ENCODE peak calls at places on chromosome 19, in eight cellular contexts. U, G, F, B, M, J, O and V are unnamed samples.

GRCh38 chr19:13834308-13834790 is 39.1 kb downstream of the ZSWIM4 start:
- DNase-seq in G (no peak), B (no peak), J (no peak), F (no peak), U (no peak), O (no peak), M (no peak), V (no peak)

GRCh38 chr19:50020481-50020880 is 4.7 kb downstream of the VRK3 start:
- DNase-seq in U (no peak), F (no peak), J (no peak), G (no peak), O (no peak), M (no peak), B (no peak), V (no peak)

GRCh38 chr19:43636121-43636683 is 3.4 kb downstream of the CADM4 start:
- DNase-seq in F (no peak), G (peak), M (no peak), B (peak), O (no peak), J (no peak), U (peak), V (no peak)

GRCh38 chr19:46373573-46374359 is 26.9 kb downstream of the PPP5C start:
- DNase-seq in B (peak), G (peak), J (peak), U (no peak), O (peak), F (no peak), M (no peak), V (peak)

GRCh38 chr19:49546825-49547565 is 19.2 kb downstream of the RCN3 start:
- DNase-seq in B (peak), J (peak), M (peak), F (peak), O (peak), U (peak), G (peak), V (peak)

GRCh38 chr19:1068111-1069001 is 1.4 kb downstream of the ARHGAP45 start:
- DNase-seq in G (peak), J (no peak), F (no peak), M (peak), O (peak), U (no peak), B (no peak), V (no peak)

GRCh38 chr19:31554360-31554759 is 205.1 kb upstream of the TSHZ3 start:
- DNase-seq in O (peak), B (no peak), F (no peak), M (no peak), U (no peak), J (no peak), G (no peak), V (no peak)

GRCh38 chr19:8697671-8698432 is 743 bp downstream of the ACTL9 start:
- DNase-seq in F (no peak), G (no peak), B (peak), U (no peak), J (peak), M (no peak), O (no peak), V (no peak)

GRCh38 chr19:19238126-19238894 is 26.6 kb downstream of the NCAN start:
- DNase-seq in U (no peak), G (no peak), B (no peak), F (no peak), O (no peak), M (no peak), J (no peak), V (no peak)

GRCh38 chr19:43743059-43743458 is 11.7 kb downstream of the SMG9 start:
- DNase-seq in J (no peak), M (no peak), G (no peak), U (no peak), F (no peak), B (no peak), O (no peak), V (no peak)

GRCh38 chr19:31355330-31356289 is 6.4 kb upstream of the TSHZ3 start:
- DNase-seq in M (no peak), G (no peak), J (peak), B (peak), O (no peak), F (no peak), U (no peak), V (no peak)

GRCh38 chr19:12194827-12195500 is 32.1 kb downstream of the ZNF136 start:
- DNase-seq in F (no peak), M (peak), B (no peak), U (peak), G (peak), O (peak), J (no peak), V (no peak)

GRCh38 chr19:45446295-45446694 is 21.5 kb upstream of the FOSB start:
- DNase-seq in G (no peak), F (peak), M (no peak), U (no peak), J (no peak), B (peak), O (no peak), V (no peak)

GRCh38 chr19:31730270-31730669 is 381.0 kb upstream of the TSHZ3 start:
- DNase-seq in B (no peak), U (no peak), F (no peak), G (no peak), O (no peak), J (no peak), M (no peak), V (no peak)

GRCh38 chr19:47305309-47305751 is 4.3 kb upstream of the C5AR1 start:
- DNase-seq in F (peak), G (peak), O (peak), U (no peak), M (peak), B (peak), J (peak), V (peak)

GRCh38 chr19:6362351-6362801 is 1.0 kb downstream of the CLPP start:
- DNase-seq in M (peak), F (no peak), G (no peak), J (no peak), U (no peak), O (no peak), B (no peak), V (no peak)

GRCh38 chr19:49497790-49498106 is 1.5 kb downstream of the RPS11 start:
- DNase-seq in G (no peak), J (no peak), F (no peak), B (no peak), U (no peak), M (peak), O (no peak), V (no peak)

GRCh38 chr19:35978832-35979365 is 16.1 kb upstream of the SDHAF1 start:
- DNase-seq in G (no peak), U (no peak), O (no peak), M (no peak), J (no peak), B (no peak), F (no peak), V (no peak)

GRCh38 chr19:42091300-42092266 is 15.6 kb downstream of the ZNF574 start:
- DNase-seq in U (no peak), O (no peak), J (no peak), F (no peak), G (no peak), B (no peak), M (no peak), V (no peak)

GRCh38 chr19:34960103-34960805 is 3.8 kb downstream of the ZNF792 start:
- DNase-seq in B (no peak), G (no peak), F (no peak), U (no peak), O (no peak), M (no peak), J (no peak), V (no peak)

GRCh38 chr19:19081642-19082151 is 17.9 kb downstream of the SLC25A42 start:
- DNase-seq in F (no peak), O (no peak), J (peak), G (no peak), M (no peak), U (no peak), B (no peak), V (no peak)

GRCh38 chr19:51681286-51681956 is 11.7 kb upstream of the SPACA6 start:
- DNase-seq in J (peak), F (no peak), B (no peak), U (no peak), G (no peak), O (no peak), M (no peak), V (no peak)

GRCh38 chr19:4987692-4988370 is 18.9 kb downstream of the KDM4B start:
- DNase-seq in O (no peak), J (no peak), M (no peak), G (no peak), F (no peak), B (no peak), U (no peak), V (no peak)

GRCh38 chr19:29404951-29405727 is 120.7 kb upstream of the VSTM2B start:
- DNase-seq in G (peak), O (peak), U (no peak), J (peak), M (no peak), F (no peak), B (peak), V (peak)